ENCODE peak calls at places on chromosomes 1 and 21, in four cellular contexts. E is pancreas, A is tibial artery, J is right cardiac atrium. X is an unnamed sample. For H3K27me3, the result is how much of the 10 kb centered on the place peaks cover.

GRCh38 chr1:153602749-153603148 is 10.2 kb downstream of the S100A16 start:
- DNase-seq in A (no peak), J (no peak), E (no peak), X (no peak)

GRCh38 chr1:214899908-214900470 is 182.5 kb upstream of the KCNK2 start:
- DNase-seq in A (no peak), J (no peak), E (no peak), X (no peak)

GRCh38 chr1:30744060-30744756 is 13.4 kb downstream of the LAPTM5 start:
- DNase-seq in J (no peak), A (no peak), E (no peak), X (no peak)

GRCh38 chr1:25090707-25091422 is 141.4 kb downstream of the SYF2 start:
- DNase-seq in E (no peak), A (no peak), J (no peak), X (no peak)

GRCh38 chr21:42423197-42423675 is 19.5 kb downstream of the UBASH3A start:
- DNase-seq in A (no peak), E (no peak), J (no peak), X (no peak)

GRCh38 chr1:6447016-6447817 is 18.8 kb downstream of the TNFRSF25 start:
- DNase-seq in A (no peak), E (peak), J (no peak), X (no peak)

GRCh38 chr1:221829327-221830011 is 87.6 kb upstream of the DUSP10 start:
- DNase-seq in E (no peak), J (no peak), A (no peak), X (peak)

GRCh38 chr1:156502396-156502748 is 1.8 kb upstream of the MEF2D start:
- DNase-seq in A (no peak), E (no peak), J (no peak), X (no peak)

GRCh38 chr1:189619682-189620332 is 857.9 kb downstream of the BRINP3 start:
- DNase-seq in E (no peak), J (no peak), A (no peak), X (no peak)

GRCh38 chr1:158272681-158273080 is 17.0 kb upstream of the CD1C start:
- DNase-seq in E (no peak), A (no peak), J (no peak), X (no peak)

GRCh38 chr1:36486436-36487335 is 4.0 kb upstream of the CSF3R start:
- DNase-seq in E (peak), A (peak), J (peak), X (no peak)

GRCh38 chr21:44324106-44324853 is 14.9 kb downstream of the CFAP410 start:
- DNase-seq in E (no peak), A (no peak), J (no peak), X (no peak)

GRCh38 chr1:237877628-237878027 is 13.1 kb downstream of the ZP4 start:
- DNase-seq in E (no peak), A (no peak), J (no peak), X (no peak)

GRCh38 chr1:29475256-29475800 is 239.0 kb downstream of the PTPRU start:
- DNase-seq in A (peak), E (no peak), J (no peak), X (no peak)

GRCh38 chr1:154206212-154206611 is at the start of gene CFAP141:
- DNase-seq in J (no peak), E (no peak), A (no peak), X (no peak)

GRCh38 chr1:67020304-67020703 is 33.6 kb downstream of the SLC35D1 start:
- DNase-seq in A (no peak), J (no peak), E (no peak), X (no peak)

GRCh38 chr21:29105218-29105617 is 25.2 kb upstream of the MAP3K7CL start:
- DNase-seq in J (no peak), E (no peak), A (no peak), X (no peak)

GRCh38 chr1:97738270-97738669 is 182.6 kb downstream of the DPYD start:
- DNase-seq in A (no peak), J (no peak), E (no peak), X (no peak)

GRCh38 chr1:27517305-27517704 is 27.3 kb upstream of the WASF2 start:
- DNase-seq in E (no peak), A (no peak), J (no peak), X (no peak)

GRCh38 chr1:211483896-211484612 is 7.9 kb downstream of the RD3 start:
- DNase-seq in A (peak), J (no peak), E (no peak), X (peak)

GRCh38 chr1:228879164-228879563 is 143.9 kb downstream of the RHOU start:
- DNase-seq in A (no peak), E (no peak), J (no peak), X (no peak)

GRCh38 chr1:228876187-228876586 is 140.9 kb downstream of the RHOU start:
- DNase-seq in J (no peak), E (no peak), A (no peak), X (peak)

GRCh38 chr1:228872080-228872479 is 136.8 kb downstream of the RHOU start:
- DNase-seq in A (no peak), E (no peak), J (no peak), X (no peak)

GRCh38 chr1:228873714-228874113 is 138.4 kb downstream of the RHOU start:
- DNase-seq in A (no peak), J (no peak), E (no peak), X (no peak)

GRCh38 chr1:228875741-228876140 is 140.5 kb downstream of the RHOU start:
- DNase-seq in E (no peak), J (no peak), A (no peak), X (peak)
- H3K27ac ChIP-seq in E (no peak), J (no peak), A (no peak), X (no peak)

DNA sequence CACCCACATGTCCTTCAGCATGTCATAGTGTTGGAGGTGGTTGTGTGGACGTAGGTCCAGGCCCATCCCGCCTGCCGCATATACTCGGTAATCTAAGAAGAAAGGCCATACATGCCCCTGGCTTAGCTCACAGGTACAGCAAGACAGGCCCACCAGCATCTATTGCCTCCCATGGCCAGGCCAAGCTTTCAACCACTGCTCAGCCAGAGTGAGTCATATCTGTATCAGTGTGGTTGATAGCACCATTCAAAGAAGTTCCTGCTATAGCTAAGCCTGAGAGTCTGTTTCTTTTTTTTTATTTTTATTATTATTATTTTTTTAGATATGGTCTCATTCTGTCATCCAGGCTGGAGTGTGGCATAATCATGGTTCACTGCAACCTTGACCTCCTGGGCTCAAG is 17.0 kb downstream of the KLHDC8A start:
- DNase-seq in J (no peak), A (no peak), E (no peak), X (no peak)
- H3K27me3 ChIP-seq in J (under half), A (under half), E (under half), X (under half)

DNA sequence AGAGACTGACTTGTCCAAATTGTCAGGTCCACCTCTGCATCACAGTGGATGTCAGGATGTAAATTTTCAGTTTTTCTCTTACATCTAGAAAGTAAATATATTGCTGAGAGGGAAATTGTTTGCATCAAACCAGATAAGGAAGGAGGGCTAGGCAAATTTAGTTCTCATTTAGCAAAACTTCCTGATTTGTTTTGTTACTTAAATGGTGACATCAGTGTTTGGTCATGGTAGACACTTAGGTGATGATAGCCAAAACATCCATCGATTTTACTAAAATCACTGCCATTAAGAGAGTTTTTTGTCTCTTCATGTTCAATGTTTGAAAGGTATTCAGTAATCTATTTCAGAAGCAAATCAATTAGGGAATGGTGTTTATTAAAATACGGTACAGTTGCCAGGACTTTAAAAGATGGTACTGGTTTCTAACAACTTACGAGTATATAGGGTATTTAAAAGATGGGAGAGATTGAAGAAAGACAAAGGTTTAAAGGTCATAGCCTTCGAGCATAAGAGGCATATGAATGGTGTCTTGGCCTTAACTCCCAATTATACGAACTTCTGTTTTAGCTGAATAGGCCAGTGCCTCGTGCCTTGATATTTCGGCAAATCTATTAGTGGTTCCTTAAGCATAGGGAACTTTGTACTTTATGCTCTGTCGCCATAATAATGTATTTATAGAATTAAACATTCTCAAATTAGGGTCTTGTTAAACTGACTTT is 3.0 kb downstream of the IER5 start:
- DNase-seq in J (no peak), E (no peak), A (no peak), X (no peak)
- H3K27ac ChIP-seq in J (no peak), E (no peak), A (no peak), X (peak)

DNA sequence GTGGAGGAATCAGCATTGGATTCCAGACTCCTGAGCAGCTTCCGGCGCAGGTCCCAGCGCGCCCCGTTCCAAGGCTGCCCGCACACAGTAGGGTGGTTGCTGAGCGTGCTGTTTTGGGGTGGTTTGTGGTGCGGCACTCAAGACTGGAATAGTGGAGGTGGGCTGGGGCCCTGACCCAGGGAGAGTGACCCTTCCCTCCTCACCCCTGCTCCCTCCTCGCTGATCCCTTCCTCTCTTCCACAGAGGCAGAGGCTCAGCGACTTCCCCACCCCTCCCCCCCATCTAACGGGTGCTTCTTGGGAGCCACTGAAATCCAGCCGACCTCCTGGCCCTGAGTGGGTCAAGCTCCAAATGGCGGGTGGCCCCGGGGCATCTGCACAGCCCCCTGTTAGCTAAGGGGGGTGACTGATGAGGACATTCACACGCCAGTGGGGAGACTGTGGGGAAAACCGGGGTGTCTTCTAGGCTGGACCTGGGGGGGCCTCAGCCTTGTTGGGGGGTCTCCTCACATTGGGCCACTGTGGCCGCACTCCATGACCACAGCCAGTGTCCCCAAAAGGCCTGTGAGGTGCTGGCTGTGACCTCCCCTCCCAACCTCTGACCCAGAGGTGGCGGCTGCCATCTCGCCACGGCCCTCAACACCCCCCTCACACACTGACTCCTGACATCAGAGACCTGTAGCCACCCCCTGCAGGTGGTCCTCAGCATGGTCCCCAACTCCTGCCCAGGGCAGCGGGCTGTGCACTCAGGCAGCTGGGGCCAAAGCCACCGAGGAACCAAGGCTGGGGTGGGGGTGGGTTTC is 3.9 kb upstream of the HES4 start:
- DNase-seq in J (peak), A (no peak), E (no peak), X (no peak)
- H3K27me3 ChIP-seq in J (under half), A (under half), E (under half), X (under half)

DNA sequence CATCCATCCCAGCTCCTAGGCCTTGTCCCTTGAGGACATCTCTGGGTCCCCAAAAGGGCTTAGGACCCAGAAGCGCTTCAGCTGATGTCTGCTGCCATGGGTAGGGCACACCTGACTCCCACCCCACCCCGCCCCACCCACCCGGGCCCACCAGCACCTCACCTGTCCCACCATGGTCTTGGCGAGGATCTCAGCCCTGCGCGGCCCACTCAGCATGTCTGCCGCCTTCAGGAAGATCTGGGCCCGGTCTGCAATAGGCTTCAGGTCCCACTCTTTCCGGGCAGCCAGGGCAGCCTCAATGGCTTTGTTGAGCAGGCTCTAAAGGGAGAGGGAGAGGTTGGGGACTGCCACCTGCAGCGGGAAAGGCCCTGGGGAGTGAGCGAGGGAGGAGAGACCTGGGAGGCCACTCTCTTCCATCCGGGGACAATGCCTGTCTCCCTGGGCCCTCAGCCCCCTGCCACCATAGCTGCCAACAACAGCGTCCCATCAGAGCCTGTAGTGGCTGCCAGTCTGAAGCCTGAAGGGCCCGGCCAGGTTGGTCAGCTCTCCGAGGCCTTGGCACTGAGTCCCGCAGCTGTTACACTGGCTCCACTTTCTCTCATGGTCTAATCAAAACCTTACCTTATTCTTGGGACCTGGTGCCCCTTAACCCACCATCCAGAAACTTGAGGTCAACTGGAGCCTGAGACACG is 16.9 kb downstream of the ALDH4A1 start:
- DNase-seq in E (no peak), A (no peak), J (no peak), X (no peak)
- H3K27ac ChIP-seq in E (no peak), A (no peak), J (no peak), X (no peak)

GRCh38 chr1:90841477-90841876 is 124.4 kb upstream of the BARHL2 start:
- DNase-seq in A (no peak), E (no peak), J (no peak), X (no peak)

GRCh38 chr1:90837420-90837819 is 120.3 kb upstream of the BARHL2 start:
- DNase-seq in A (no peak), J (no peak), E (no peak), X (no peak)

GRCh38 chr1:90838720-90839119 is 121.6 kb upstream of the BARHL2 start:
- DNase-seq in A (no peak), J (no peak), E (no peak), X (no peak)

GRCh38 chr1:90839323-90839722 is 122.2 kb upstream of the BARHL2 start:
- DNase-seq in E (no peak), J (no peak), A (no peak), X (no peak)

GRCh38 chr1:90840323-90840722 is 123.2 kb upstream of the BARHL2 start:
- DNase-seq in J (no peak), A (no peak), E (no peak), X (no peak)
- H3K27me3 ChIP-seq in J (under half), A (half or more), E (under half), X (under half)

GRCh38 chr1:183090386-183091006 is 67.3 kb downstream of the LAMC1 start:
- DNase-seq in A (no peak), E (no peak), J (peak), X (no peak)
- H3K27ac ChIP-seq in A (peak), E (no peak), J (no peak), X (peak)

GRCh38 chr1:113053344-113054138 is 19.5 kb upstream of the LRIG2 start:
- DNase-seq in E (no peak), J (no peak), A (no peak), X (no peak)

GRCh38 chr1:113058861-113059441 is 14.0 kb upstream of the LRIG2 start:
- DNase-seq in A (no peak), E (no peak), J (no peak), X (no peak)

GRCh38 chr1:113055570-113055969 is 17.4 kb upstream of the LRIG2 start:
- DNase-seq in A (no peak), J (no peak), E (no peak), X (no peak)

GRCh38 chr1:113057006-113057405 is 16.0 kb upstream of the LRIG2 start:
- DNase-seq in J (no peak), E (no peak), A (no peak), X (no peak)
- H3K27me3 ChIP-seq in J (under half), E (under half), A (under half), X (under half)

DNA sequence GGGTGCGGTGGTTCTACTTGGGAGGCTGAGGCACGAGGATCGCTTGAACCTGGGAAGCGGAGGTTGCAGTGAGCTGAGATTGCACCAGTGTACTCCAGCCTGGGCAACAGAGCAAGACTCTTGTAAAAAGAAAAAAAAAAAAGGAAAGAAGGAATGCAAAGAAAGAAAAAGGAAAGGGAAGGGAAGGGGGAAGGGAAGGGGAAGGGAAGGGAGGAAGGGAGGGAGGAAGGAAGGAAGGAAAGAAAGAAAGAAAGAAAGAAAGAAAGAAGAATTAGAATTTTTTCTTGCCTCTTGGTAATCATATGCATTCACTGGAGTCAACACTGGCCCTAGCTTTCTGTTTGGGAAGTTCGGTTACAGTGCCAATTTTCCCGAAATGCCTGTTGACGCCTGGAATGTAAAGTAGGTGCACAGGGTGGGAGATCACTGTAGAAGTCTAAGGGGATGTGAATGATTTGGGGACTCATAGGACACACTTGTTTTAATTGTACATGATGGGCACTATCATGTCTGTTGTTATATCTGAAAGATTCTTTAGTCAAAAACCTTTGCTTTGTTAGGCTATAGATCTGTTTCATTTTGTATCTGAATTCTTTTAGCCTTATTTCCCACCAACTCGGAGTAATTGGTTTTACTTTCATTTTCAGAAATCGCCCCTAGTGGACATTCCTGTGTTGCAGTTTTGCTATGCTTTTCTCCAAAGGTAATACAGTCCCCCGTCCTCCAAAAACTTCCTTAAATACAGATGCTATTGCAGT is 59.8 kb upstream of the MORC3 start:
- DNase-seq in A (no peak), E (no peak), J (no peak), X (no peak)
- H3K27ac ChIP-seq in A (peak), E (peak), J (no peak), X (peak)

DNA sequence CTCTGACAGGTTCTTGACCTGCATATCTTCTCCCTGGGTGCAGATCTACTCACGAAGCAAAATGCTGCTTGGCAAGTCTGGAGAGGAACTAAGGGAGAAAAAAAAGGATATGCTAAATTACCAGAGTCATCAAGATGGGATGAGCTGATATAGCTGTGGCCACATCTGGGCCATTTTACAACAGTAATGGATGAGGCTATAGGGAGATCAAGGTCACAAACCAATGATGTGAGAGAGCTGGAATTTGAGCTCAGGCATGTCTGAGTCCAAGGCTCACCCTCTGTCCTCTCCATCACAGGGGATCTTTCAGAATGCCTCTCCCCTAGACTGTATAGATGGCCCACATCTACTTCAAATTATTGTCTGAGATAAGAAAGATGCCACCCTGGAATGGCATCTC is 26.2 kb downstream of the ZMYND12 start:
- DNase-seq in A (no peak), E (no peak), J (no peak), X (no peak)
- H3K27me3 ChIP-seq in A (under half), E (under half), J (under half), X (under half)